ENCODE peak calls at places on chromosomes 6 and 20, in ten cellular contexts. Y, R, U, X, G, O, P, A, S and L are unnamed samples.

GRCh38 chr20:4748847-4749246 is 27.1 kb downstream of the PRND start:
- DNase-seq in G (no peak), X (no peak), S (no peak), O (no peak), U (no peak), Y (peak; percentile 66), A (no peak), P (no peak), R (no peak), L (no peak)

GRCh38 chr6:4564746-4565145 is 211.5 kb upstream of the CDYL start:
- DNase-seq in G (no peak), S (no peak), A (no peak), U (no peak), Y (no peak), X (no peak), R (no peak), O (no peak), P (no peak), L (no peak)

GRCh38 chr20:60512436-60512835 is 554.2 kb downstream of the CDH26 start:
- DNase-seq in O (no peak), S (no peak), X (no peak), R (no peak), U (no peak), Y (no peak), P (no peak), G (no peak), A (no peak), L (peak; percentile 56)

GRCh38 chr6:145744619-145745018 is 9.3 kb upstream of the EPM2A start:
- DNase-seq in O (no peak), P (no peak), A (no peak), Y (no peak), U (no peak), X (no peak), R (no peak), S (no peak), G (no peak), L (no peak)

GRCh38 chr20:17504326-17504897 is 26.8 kb downstream of the BFSP1 start:
- DNase-seq in G (no peak), S (no peak), R (peak; percentile 27), O (no peak), X (no peak), A (no peak), P (no peak), U (no peak), Y (no peak), L (no peak)

GRCh38 chr6:31639043-31639442 is 13.4 kb downstream of the BAG6 start:
- DNase-seq in Y (no peak), G (no peak), S (no peak), R (no peak), A (no peak), O (no peak), U (no peak), X (no peak), P (no peak), L (no peak)

GRCh38 chr20:44319880-44320422 is 8.9 kb upstream of the FITM2 start:
- DNase-seq in O (no peak), X (no peak), P (no peak), G (peak; percentile 34), Y (no peak), R (no peak), U (no peak), A (no peak), S (no peak), L (no peak)

GRCh38 chr6:50602191-50602810 is 111.0 kb upstream of the TFAP2D start:
- DNase-seq in U (no peak), A (no peak), X (no peak), Y (peak; percentile 37), S (no peak), R (no peak), P (no peak), O (no peak), G (peak; percentile 18), L (peak; percentile 62)

GRCh38 chr20:62792940-62793756 is 3.1 kb upstream of the MRGBP start:
- DNase-seq in O (no peak), U (no peak), P (no peak), S (no peak), G (no peak), X (no peak), Y (no peak), A (no peak), R (no peak), L (no peak)
- H3K4me1 ChIP-seq in O (no peaks in the 10 kb centered on the region), U (peaks cover 48% of the 10 kb centered on the region), P (peaks cover 16% of the 10 kb centered on the region), S (peaks cover 10% of the 10 kb centered on the region), G (peaks cover 24% of the 10 kb centered on the region), X (peaks cover 9% of the 10 kb centered on the region), Y (peaks cover 22% of the 10 kb centered on the region), A (no peaks in the 10 kb centered on the region), R (no peaks in the 10 kb centered on the region), L (peaks cover 21% of the 10 kb centered on the region)

DNA sequence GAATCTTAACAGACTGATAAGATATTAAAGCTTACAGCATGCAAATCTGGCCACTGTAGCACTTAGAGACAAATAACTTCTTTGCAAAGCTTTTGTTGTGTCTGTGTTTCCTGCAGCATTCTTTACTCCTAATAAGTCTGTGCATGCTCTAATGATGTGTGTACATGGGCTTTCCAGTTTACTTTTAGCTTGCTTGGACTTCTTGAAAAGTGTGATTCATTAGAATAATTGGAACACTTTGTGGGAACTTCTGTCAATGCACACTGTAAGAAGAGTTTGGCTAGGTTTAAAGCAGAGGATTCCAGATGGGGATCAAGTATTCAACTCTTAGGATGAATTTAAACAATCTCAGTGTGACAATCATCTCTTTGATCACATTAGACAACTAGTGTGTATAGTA is 22.1 kb upstream of the TINAG start:
- DNase-seq in O (no peak), A (no peak), S (no peak), P (no peak), R (no peak), U (no peak), X (no peak), G (no peak), Y (no peak), L (no peak)
- H3K27ac ChIP-seq in O (no peak overlapping the region), A (no peak overlapping the region), S (no peak overlapping the region), P (no peak overlapping the region), R (no peak overlapping the region), U (no peak overlapping the region), X (no peak overlapping the region), G (no peak overlapping the region), Y (no peak overlapping the region), L (no peak overlapping the region)

GRCh38 chr6:131084982-131085381 is 21.9 kb upstream of the EPB41L2 start:
- DNase-seq in R (no peak), A (no peak), S (no peak), Y (no peak), P (no peak), G (no peak), O (no peak), U (no peak), X (no peak), L (no peak)
- TF ChIP-seq CTCF in R (no peak), A (no peak), S (no peak), Y (no peak), P (no peak), G (no peak), O (no peak), U (no peak), X (no peak), L (peak; percentile 37)

DNA sequence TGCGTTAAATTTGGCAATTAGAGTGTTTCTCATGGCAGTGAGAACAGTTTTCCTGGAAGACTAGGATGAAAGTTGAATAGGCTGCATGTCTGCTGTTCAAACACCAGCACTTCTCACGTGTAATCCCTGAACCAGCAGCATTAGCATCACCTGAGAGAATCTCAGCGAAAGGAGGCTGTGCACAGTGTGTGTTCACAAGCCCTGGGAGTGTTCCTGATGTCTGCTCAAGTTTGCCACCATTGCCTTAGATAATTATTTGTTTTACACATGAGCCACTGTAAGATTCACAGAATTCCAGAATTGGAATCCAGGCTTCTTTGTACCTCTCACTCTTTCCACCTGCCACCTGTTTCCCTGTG is 117.3 kb downstream of the JARID2 start:
- DNase-seq in P (no peak), Y (no peak), G (no peak), X (no peak), U (no peak), S (no peak), R (no peak), O (no peak), A (no peak), L (no peak)
- H3K4me1 ChIP-seq in P (peaks cover 73% of the 10 kb centered on the region), Y (no peaks in the 10 kb centered on the region), G (peaks cover 52% of the 10 kb centered on the region), X (peaks cover 4% of the 10 kb centered on the region), U (peaks cover 70% of the 10 kb centered on the region), S (peaks cover 6% of the 10 kb centered on the region), R (no peaks in the 10 kb centered on the region), O (peaks cover 31% of the 10 kb centered on the region), A (peaks cover 5% of the 10 kb centered on the region), L (peaks cover 59% of the 10 kb centered on the region)

DNA sequence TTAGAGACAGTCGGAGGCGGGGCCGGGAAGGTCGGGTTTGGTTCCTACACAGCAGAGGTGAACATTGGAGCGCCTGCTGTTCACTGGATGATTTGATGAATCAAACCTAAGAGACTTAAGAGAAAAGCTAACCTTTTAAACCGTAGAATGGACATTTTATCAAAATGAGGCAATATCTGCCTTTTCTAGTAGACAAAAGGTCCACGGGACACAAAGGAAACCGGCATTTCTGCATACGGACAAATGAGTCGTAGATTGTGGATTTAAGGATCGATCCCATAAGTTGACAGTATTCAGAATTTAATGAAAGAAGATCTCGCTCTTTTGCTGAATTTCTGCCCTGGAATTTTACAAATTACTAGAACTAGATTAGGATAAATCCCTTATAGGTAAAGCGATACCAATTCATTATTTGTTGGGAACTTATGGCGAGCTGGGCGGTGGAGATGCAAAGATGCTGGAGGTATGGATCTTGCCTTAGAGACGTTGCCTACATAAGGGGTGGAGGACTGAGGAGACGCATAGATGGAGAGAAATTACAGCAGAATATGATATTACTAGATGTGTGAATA is 400 bp downstream of the PAK1IP1 start:
- DNase-seq in G (no peak), O (no peak), R (no peak), U (no peak), Y (no peak), P (no peak), S (no peak), X (no peak), A (no peak), L (no peak)
- H3K27ac ChIP-seq in G (peak overlapping the region; percentile 95), O (peak overlapping the region; percentile 85), R (peak overlapping the region; percentile 95), U (peak overlapping the region; percentile 98), Y (peak overlapping the region; percentile 95), P (peak overlapping the region; percentile 88), S (peak overlapping the region; percentile 86), X (peak overlapping the region; percentile 92), A (peak overlapping the region; percentile 96), L (peak overlapping the region; percentile 99)

DNA sequence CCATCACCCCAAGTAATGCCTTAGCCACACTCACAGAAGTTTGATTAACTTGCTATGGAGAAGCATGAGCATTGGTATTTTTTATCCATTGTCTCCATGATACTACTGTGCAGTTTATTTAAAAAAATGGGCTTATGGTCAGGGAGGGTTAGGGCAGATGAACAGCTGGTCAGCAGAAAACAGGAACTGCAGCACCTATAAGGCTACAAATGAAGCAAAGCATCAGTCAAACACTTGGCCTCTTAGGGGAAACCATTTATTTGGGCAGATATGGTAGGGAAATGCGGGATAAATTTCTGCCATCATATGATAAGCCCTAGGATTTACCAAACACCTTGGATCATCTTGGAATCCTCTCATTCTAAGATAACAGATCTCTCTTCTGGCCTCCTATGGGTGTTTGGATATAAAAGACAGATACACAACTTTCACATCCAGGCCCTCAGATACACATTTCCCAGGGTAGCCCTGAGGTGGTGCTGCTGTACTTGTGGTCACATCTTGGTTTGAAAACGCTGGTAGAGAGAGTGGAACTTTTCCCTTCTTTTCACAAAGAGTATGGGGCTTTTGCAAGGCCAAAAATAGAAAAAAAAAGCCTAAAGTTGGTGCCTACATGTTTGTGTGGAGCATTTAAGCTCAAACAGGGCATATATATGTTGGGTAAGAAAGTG is 42.8 kb upstream of the AHI1 start:
- DNase-seq in S (no peak), X (peak; percentile 7), Y (peak; percentile 44), R (no peak), G (peak; percentile 21), P (no peak), O (no peak), U (no peak), A (no peak), L (peak; percentile 19)
- TF ChIP-seq CTCF in S (no peak), X (peak; percentile 49), Y (no peak), R (no peak), G (no peak), P (no peak), O (no peak), U (peak; percentile 51), A (no peak), L (peak; percentile 36)